ENCODE peak calls at places on chromosomes 3 and 15, in five cellular contexts. U is upper lobe of left lung, F is esophagus squamous epithelium, T is ovary, V is sigmoid colon. O is an unnamed sample.

GRCh38 chr3:185688808-185689207 is 102.7 kb downstream of the SENP2 start:
- DNase-seq in V (no peak), U (no peak), T (no peak), F (no peak), O (no peak)

GRCh38 chr3:169085827-169086226 is 577.7 kb downstream of the MECOM start:
- DNase-seq in U (no peak), F (no peak), T (no peak), V (no peak), O (peak; percentile 25)

GRCh38 chr3:145623349-145623748 is 537.6 kb downstream of the PLOD2 start:
- DNase-seq in V (no peak), U (no peak), F (no peak), T (no peak), O (no peak)

GRCh38 chr3:62098646-62099365 is 274.5 kb downstream of the FEZF2 start:
- DNase-seq in U (no peak), T (no peak), F (no peak), V (no peak), O (no peak)

GRCh38 chr3:71050521-71051258 is 532.8 kb downstream of the FOXP1 start:
- DNase-seq in F (no peak), U (no peak), V (no peak), T (no peak), O (no peak)

GRCh38 chr3:36312351-36312750 is 68.0 kb upstream of the STAC start:
- DNase-seq in U (no peak), V (no peak), T (no peak), F (no peak), O (no peak)

GRCh38 chr15:40320931-40321371 is 2.5 kb upstream of the INAFM2 start:
- DNase-seq in V (peak; percentile 79), U (no peak), F (no peak), T (peak; percentile 65), O (no peak)

GRCh38 chr15:67194171-67195114 is 60.0 kb downstream of the AAGAB start:
- DNase-seq in V (no peak), F (no peak), T (peak; percentile 60), U (no peak), O (no peak)

GRCh38 chr15:31360843-31361763 is 34.5 kb downstream of the KLF13 start:
- DNase-seq in U (peak; percentile 62), F (peak; percentile 41), T (no peak), V (no peak), O (peak; percentile 90)

GRCh38 chr3:125115640-125116039 is 59.8 kb upstream of the HEG1 start:
- DNase-seq in U (no peak), V (no peak), F (no peak), T (peak; percentile 29), O (no peak)

GRCh38 chr15:51503003-51503402 is 119.6 kb downstream of the DMXL2 start:
- DNase-seq in U (no peak), V (no peak), T (no peak), F (no peak), O (no peak)

GRCh38 chr15:41498657-41499056 is 5.0 kb downstream of the ITPKA start:
- DNase-seq in T (no peak), V (no peak), F (no peak), U (no peak), O (no peak)

GRCh38 chr15:88480981-88481380 is 13.5 kb downstream of the MRPS11 start:
- DNase-seq in F (no peak), V (no peak), T (no peak), U (no peak), O (no peak)

GRCh38 chr15:88511161-88511560 is 35.3 kb downstream of the DET1 start:
- DNase-seq in U (no peak), F (no peak), V (no peak), T (no peak), O (no peak)

GRCh38 chr3:144362126-144362525 is 390.5 kb downstream of the DIPK2A start:
- DNase-seq in V (no peak), T (no peak), U (no peak), F (no peak), O (no peak)

GRCh38 chr15:58309993-58310928 is 121.5 kb upstream of the LIPC start:
- DNase-seq in F (no peak), V (peak; percentile 67), U (peak; percentile 19), T (no peak), O (no peak)

GRCh38 chr3:173510565-173510964 is 113.0 kb downstream of the NLGN1 start:
- DNase-seq in F (no peak), T (no peak), U (no peak), V (no peak), O (no peak)

GRCh38 chr3:133754455-133754854 is 8.3 kb downstream of the TF start:
- DNase-seq in F (no peak), V (no peak), U (no peak), T (no peak), O (peak; percentile 59)

GRCh38 chr3:70990723-70991122 is 592.8 kb downstream of the FOXP1 start:
- DNase-seq in U (no peak), T (no peak), V (no peak), F (no peak), O (no peak)

GRCh38 chr3:36874351-36874874 is 70.4 kb downstream of the TRANK1 start:
- DNase-seq in F (no peak), U (no peak), V (no peak), T (no peak), O (no peak)

GRCh38 chr3:150238043-150238802 is 169.9 kb upstream of the TSC22D2 start:
- DNase-seq in V (no peak), T (no peak), F (no peak), U (no peak), O (no peak)

GRCh38 chr3:5657109-5657508 is 469.6 kb downstream of the EDEM1 start:
- DNase-seq in U (no peak), V (no peak), T (no peak), F (no peak), O (no peak)

GRCh38 chr3:173025941-173026340 is 115.1 kb downstream of the SPATA16 start:
- DNase-seq in F (no peak), T (no peak), V (no peak), U (no peak), O (no peak)

GRCh38 chr3:72655151-72655551 is 193.1 kb downstream of the SHQ1 start:
- DNase-seq in U (peak; percentile 84), V (no peak), F (no peak), T (peak; percentile 16), O (no peak)

GRCh38 chr15:67063689-67064606 is 1.5 kb upstream of the SMAD3 start:
- DNase-seq in U (peak; percentile 34), F (no peak), V (no peak), T (no peak), O (no peak)

GRCh38 chr3:98702166-98702565 is 61.0 kb upstream of the ST3GAL6 start:
- DNase-seq in V (no peak), T (no peak), F (no peak), U (no peak), O (no peak)

GRCh38 chr3:192409203-192409837 is 318.0 kb downstream of the FGF12 start:
- DNase-seq in V (peak; percentile 64), T (no peak), F (no peak), U (peak; percentile 87), O (peak; percentile 86)

GRCh38 chr3:192409838-192410683 is 317.3 kb downstream of the FGF12 start:
- DNase-seq in V (no peak), T (no peak), F (no peak), U (peak; percentile 84), O (no peak)

GRCh38 chr3:192410684-192410960 is 316.7 kb downstream of the FGF12 start:
- DNase-seq in V (no peak), T (no peak), F (no peak), U (no peak), O (no peak)

GRCh38 chr3:192408007-192408655 is 319.2 kb downstream of the FGF12 start:
- DNase-seq in V (peak; percentile 64), U (peak; percentile 79), F (no peak), T (no peak), O (peak; percentile 80)

GRCh38 chr3:192408721-192409151 is 318.6 kb downstream of the FGF12 start:
- DNase-seq in U (peak; percentile 66), V (no peak), F (no peak), T (peak; percentile 18), O (no peak)
- H3K4me3 ChIP-seq in U (peak overlapping the region; percentile 18), V (peak overlapping the region; percentile 18), F (peak overlapping the region; percentile 35), T (peak overlapping the region; percentile 38), O (no peak overlapping the region)

GRCh38 chr3:127853681-127854080 is 31.4 kb upstream of the MGLL start:
- DNase-seq in U (no peak), V (no peak), T (no peak), F (no peak), O (no peak)
- TF ChIP-seq CTCF in U (no peak), V (no peak), T (no peak), F (no peak), O (no peak)

DNA sequence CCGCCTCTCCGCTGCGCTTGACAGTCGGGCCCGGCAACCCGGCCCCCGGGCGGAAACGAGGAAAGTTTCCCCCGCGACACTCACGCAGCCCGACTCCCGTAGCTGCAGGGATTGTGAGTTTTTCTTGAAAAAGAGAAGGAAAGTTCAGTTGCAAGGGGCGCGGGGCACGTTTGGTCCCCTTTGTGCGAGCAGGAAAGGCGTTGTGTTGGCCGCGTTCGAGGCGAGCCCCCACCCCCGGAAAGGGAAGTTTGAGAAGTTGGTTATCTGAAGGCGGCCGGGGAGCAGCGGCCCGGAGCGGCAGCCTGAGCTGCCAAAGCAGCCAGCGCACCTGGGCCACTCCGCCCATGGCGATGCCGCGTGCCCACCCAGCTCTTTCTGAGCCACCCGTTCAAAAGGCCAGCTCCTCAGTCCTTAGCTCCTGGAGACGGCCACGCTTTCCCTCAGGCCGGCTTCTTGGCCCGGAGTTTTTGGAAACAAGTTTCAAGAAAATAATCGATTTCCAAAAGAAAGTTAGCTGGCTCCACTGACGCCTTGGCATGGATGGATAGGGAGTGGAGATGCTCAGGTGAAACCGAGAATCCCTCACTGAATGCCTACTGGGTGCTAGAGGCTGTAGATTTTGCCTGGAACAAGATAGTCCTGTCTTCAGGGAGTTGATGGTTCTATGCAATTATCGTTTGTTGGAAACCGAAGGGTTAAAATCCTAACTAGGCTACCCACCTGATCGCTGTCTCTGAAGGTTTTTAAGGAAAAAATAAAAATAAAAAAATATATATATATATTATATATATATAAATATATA is 832 bp downstream of the TGFBR2 start:
- DNase-seq in V (peak; percentile 86), T (peak; percentile 67), U (peak; percentile 91), F (peak; percentile 38), O (peak; percentile 68)
- TF ChIP-seq POLR2A in V (peak; percentile 25), T (no peak), U (peak; percentile 62), F (no peak), O (peak; percentile 43)

GRCh38 chr15:34993877-34994276 is 5.8 kb upstream of the ZNF770 start:
- DNase-seq in T (no peak), F (no peak), U (no peak), V (no peak), O (no peak)

GRCh38 chr15:34993413-34993812 is 5.3 kb upstream of the ZNF770 start:
- DNase-seq in F (no peak), U (no peak), V (no peak), T (no peak), O (no peak)

GRCh38 chr15:35000511-35000910 is 12.4 kb upstream of the ZNF770 start:
- DNase-seq in F (no peak), T (no peak), V (no peak), U (no peak), O (no peak)

GRCh38 chr15:34999906-35000305 is 11.8 kb upstream of the ZNF770 start:
- DNase-seq in V (no peak), F (no peak), T (no peak), U (no peak), O (no peak)

DNA sequence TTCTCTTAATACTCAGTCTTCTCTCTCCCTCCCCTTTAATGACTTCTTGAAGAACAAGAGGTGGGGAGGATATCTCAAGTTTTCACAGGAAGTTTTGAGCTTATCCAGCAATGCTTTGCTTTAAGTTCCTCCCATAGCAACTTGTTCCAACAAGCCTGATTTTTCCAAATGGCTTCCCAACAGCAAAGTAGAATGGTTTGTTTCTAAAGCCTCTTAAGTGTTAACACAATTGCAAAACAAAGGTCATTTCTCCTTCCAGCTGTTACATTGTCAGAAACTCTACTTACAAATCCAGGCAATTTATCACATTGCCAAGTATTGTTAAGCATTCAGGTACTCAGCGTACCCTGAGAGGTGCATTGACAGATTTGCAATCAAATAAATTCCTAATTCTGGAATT is 6.8 kb upstream of the ZNF770 start:
- DNase-seq in T (no peak), F (no peak), V (no peak), U (no peak), O (no peak)
- H3K4me3 ChIP-seq in T (no peak overlapping the region), F (no peak overlapping the region), V (no peak overlapping the region), U (no peak overlapping the region), O (no peak overlapping the region)